ENCODE peak calls at places on chromosomes 6 and 20, in four cellular contexts. One of them, this sample, is unnamed.

GRCh38 chr6:1527098-1527497 is 82.6 kb upstream of the FOXC1 start:
- DNase-seq in heart left ventricle: peak; percentile 50
- DNase-seq in HCT116: no peak
- DNase-seq in effector memory CD4-positive, alpha-beta T cell: peak; percentile 9
- DNase-seq in this sample: peak; percentile 72

GRCh38 chr20:2713285-2713684 is 20.7 kb downstream of the EBF4 start:
- DNase-seq in HCT116: no peak
- DNase-seq in heart left ventricle: no peak
- DNase-seq in effector memory CD4-positive, alpha-beta T cell: no peak
- DNase-seq in this sample: no peak

GRCh38 chr20:50345712-50346371 is 155.2 kb downstream of the CEBPB start:
- DNase-seq in HCT116: no peak
- DNase-seq in heart left ventricle: no peak
- DNase-seq in effector memory CD4-positive, alpha-beta T cell: no peak
- DNase-seq in this sample: no peak

GRCh38 chr20:32474009-32474716 is 111.0 kb downstream of the NOL4L start:
- DNase-seq in effector memory CD4-positive, alpha-beta T cell: no peak
- DNase-seq in HCT116: no peak
- DNase-seq in heart left ventricle: peak; percentile 34
- DNase-seq in this sample: peak; percentile 35

GRCh38 chr6:39521826-39522377 is 199.4 kb upstream of the KCNK16 start:
- DNase-seq in effector memory CD4-positive, alpha-beta T cell: no peak
- DNase-seq in heart left ventricle: no peak
- DNase-seq in HCT116: no peak
- DNase-seq in this sample: no peak

GRCh38 chr6:137227872-137228302 is 8.7 kb upstream of the IFNGR1 start:
- DNase-seq in heart left ventricle: no peak
- DNase-seq in HCT116: no peak
- DNase-seq in effector memory CD4-positive, alpha-beta T cell: no peak
- DNase-seq in this sample: no peak

GRCh38 chr20:7775072-7775471 is 165.2 kb downstream of the HAO1 start:
- DNase-seq in effector memory CD4-positive, alpha-beta T cell: no peak
- DNase-seq in HCT116: no peak
- DNase-seq in heart left ventricle: no peak
- DNase-seq in this sample: no peak

GRCh38 chr6:31903957-31904356 is 2.1 kb upstream of the ZBTB12 start:
- DNase-seq in HCT116: no peak
- DNase-seq in heart left ventricle: no peak
- DNase-seq in effector memory CD4-positive, alpha-beta T cell: no peak
- DNase-seq in this sample: no peak

GRCh38 chr20:62604796-62605195 is 37.5 kb upstream of the SLCO4A1 start:
- DNase-seq in HCT116: no peak
- DNase-seq in heart left ventricle: no peak
- DNase-seq in effector memory CD4-positive, alpha-beta T cell: no peak
- DNase-seq in this sample: no peak

GRCh38 chr6:125927761-125928160 is 28.8 kb upstream of the HINT3 start:
- DNase-seq in heart left ventricle: no peak
- DNase-seq in effector memory CD4-positive, alpha-beta T cell: no peak
- DNase-seq in HCT116: no peak
- DNase-seq in this sample: no peak

GRCh38 chr20:50416930-50417329 is 93.3 kb upstream of the PTPN1 start:
- DNase-seq in effector memory CD4-positive, alpha-beta T cell: no peak
- DNase-seq in HCT116: no peak
- DNase-seq in heart left ventricle: no peak
- DNase-seq in this sample: no peak

GRCh38 chr6:107988570-107988969 is 30.6 kb upstream of the SEC63 start:
- DNase-seq in HCT116: no peak
- DNase-seq in heart left ventricle: no peak
- DNase-seq in effector memory CD4-positive, alpha-beta T cell: no peak
- DNase-seq in this sample: no peak

GRCh38 chr20:52565614-52566013 is 374.0 kb upstream of the ZFP64 start:
- DNase-seq in effector memory CD4-positive, alpha-beta T cell: no peak
- DNase-seq in heart left ventricle: no peak
- DNase-seq in HCT116: no peak
- DNase-seq in this sample: no peak

GRCh38 chr20:43571310-43571709 is 12.5 kb downstream of the SGK2 start:
- DNase-seq in effector memory CD4-positive, alpha-beta T cell: no peak
- DNase-seq in HCT116: no peak
- DNase-seq in heart left ventricle: no peak
- DNase-seq in this sample: no peak

GRCh38 chr20:41344938-41345728 is 4.5 kb downstream of the LPIN3 start:
- DNase-seq in effector memory CD4-positive, alpha-beta T cell: no peak
- DNase-seq in heart left ventricle: no peak
- DNase-seq in HCT116: no peak
- DNase-seq in this sample: no peak

GRCh38 chr6:147448212-147448611 is 60.3 kb upstream of the SAMD5 start:
- DNase-seq in effector memory CD4-positive, alpha-beta T cell: no peak
- DNase-seq in heart left ventricle: no peak
- DNase-seq in HCT116: no peak
- DNase-seq in this sample: no peak

GRCh38 chr20:35979528-35979927 is 11.1 kb downstream of the CNBD2 start:
- DNase-seq in HCT116: no peak
- DNase-seq in effector memory CD4-positive, alpha-beta T cell: no peak
- DNase-seq in heart left ventricle: no peak
- DNase-seq in this sample: no peak

GRCh38 chr6:136927313-136927712 is 5.2 kb downstream of the SLC35D3 start:
- DNase-seq in effector memory CD4-positive, alpha-beta T cell: no peak
- DNase-seq in HCT116: peak; percentile 7
- DNase-seq in heart left ventricle: no peak
- DNase-seq in this sample: no peak

GRCh38 chr20:24138951-24139350 is 150.4 kb upstream of the GGTLC1 start:
- DNase-seq in effector memory CD4-positive, alpha-beta T cell: no peak
- DNase-seq in heart left ventricle: no peak
- DNase-seq in HCT116: no peak
- DNase-seq in this sample: no peak

GRCh38 chr20:22581437-22582385 is 2.7 kb downstream of the FOXA2 start:
- DNase-seq in effector memory CD4-positive, alpha-beta T cell: no peak
- DNase-seq in HCT116: no peak
- DNase-seq in heart left ventricle: no peak
- DNase-seq in this sample: no peak

GRCh38 chr20:12976720-12977633 is 31.8 kb upstream of the SPTLC3 start:
- DNase-seq in effector memory CD4-positive, alpha-beta T cell: no peak
- DNase-seq in HCT116: no peak
- DNase-seq in heart left ventricle: no peak
- DNase-seq in this sample: no peak

GRCh38 chr20:21008951-21009350 is 97.2 kb downstream of the LINC00237 start:
- DNase-seq in effector memory CD4-positive, alpha-beta T cell: no peak
- DNase-seq in HCT116: no peak
- DNase-seq in heart left ventricle: no peak
- DNase-seq in this sample: no peak

GRCh38 chr20:35771367-35771688 is 487 bp upstream of the PHF20 start:
- DNase-seq in HCT116: no peak
- DNase-seq in heart left ventricle: no peak
- DNase-seq in effector memory CD4-positive, alpha-beta T cell: no peak
- DNase-seq in this sample: no peak

GRCh38 chr6:158332237-158332636 is 20.0 kb downstream of the TULP4 start:
- DNase-seq in HCT116: no peak
- DNase-seq in effector memory CD4-positive, alpha-beta T cell: no peak
- DNase-seq in heart left ventricle: no peak
- DNase-seq in this sample: no peak

GRCh38 chr6:111551521-111552231 is 54.0 kb downstream of the TRAF3IP2 start:
- DNase-seq in HCT116: no peak
- DNase-seq in effector memory CD4-positive, alpha-beta T cell: no peak
- DNase-seq in heart left ventricle: no peak
- DNase-seq in this sample: no peak

GRCh38 chr20:46995561-46996142 is 101.0 kb downstream of the EYA2 start:
- DNase-seq in heart left ventricle: no peak
- DNase-seq in effector memory CD4-positive, alpha-beta T cell: no peak
- DNase-seq in HCT116: no peak
- DNase-seq in this sample: no peak

GRCh38 chr6:44305200-44305725 is 7.9 kb downstream of the AARS2 start:
- DNase-seq in HCT116: no peak
- DNase-seq in effector memory CD4-positive, alpha-beta T cell: no peak
- DNase-seq in heart left ventricle: no peak
- DNase-seq in this sample: no peak

GRCh38 chr6:1271071-1271763 is 40.7 kb upstream of the FOXQ1 start:
- DNase-seq in HCT116: no peak
- DNase-seq in heart left ventricle: no peak
- DNase-seq in effector memory CD4-positive, alpha-beta T cell: no peak
- DNase-seq in this sample: no peak

GRCh38 chr6:12490904-12491571 is 200.9 kb downstream of the EDN1 start:
- DNase-seq in HCT116: no peak
- DNase-seq in heart left ventricle: no peak
- DNase-seq in effector memory CD4-positive, alpha-beta T cell: no peak
- DNase-seq in this sample: no peak

GRCh38 chr20:12086359-12086758 is 168.7 kb downstream of the BTBD3 start:
- DNase-seq in heart left ventricle: no peak
- DNase-seq in effector memory CD4-positive, alpha-beta T cell: no peak
- DNase-seq in HCT116: no peak
- DNase-seq in this sample: no peak

GRCh38 chr6:56555438-56555872 is 87.2 kb downstream of the DST start:
- DNase-seq in heart left ventricle: peak; percentile 51
- DNase-seq in effector memory CD4-positive, alpha-beta T cell: no peak
- DNase-seq in HCT116: no peak
- DNase-seq in this sample: no peak

GRCh38 chr20:31670371-31671228 is 32.9 kb downstream of the COX4I2 start:
- DNase-seq in HCT116: no peak
- DNase-seq in effector memory CD4-positive, alpha-beta T cell: no peak
- DNase-seq in heart left ventricle: peak; percentile 78
- DNase-seq in this sample: peak; percentile 66

GRCh38 chr20:41386502-41387427 is 20.1 kb upstream of the EMILIN3 start:
- DNase-seq in HCT116: no peak
- DNase-seq in effector memory CD4-positive, alpha-beta T cell: no peak
- DNase-seq in heart left ventricle: no peak
- DNase-seq in this sample: no peak

GRCh38 chr6:168157272-168158007 is 78.4 kb upstream of the FRMD1 start:
- DNase-seq in heart left ventricle: no peak
- DNase-seq in HCT116: no peak
- DNase-seq in effector memory CD4-positive, alpha-beta T cell: no peak
- DNase-seq in this sample: no peak
- H3K27ac ChIP-seq in heart left ventricle: no peak overlapping the region
- H3K27ac ChIP-seq in HCT116: no peak overlapping the region
- H3K27ac ChIP-seq in effector memory CD4-positive, alpha-beta T cell: no peak overlapping the region
- H3K27ac ChIP-seq in this sample: no peak overlapping the region

DNA sequence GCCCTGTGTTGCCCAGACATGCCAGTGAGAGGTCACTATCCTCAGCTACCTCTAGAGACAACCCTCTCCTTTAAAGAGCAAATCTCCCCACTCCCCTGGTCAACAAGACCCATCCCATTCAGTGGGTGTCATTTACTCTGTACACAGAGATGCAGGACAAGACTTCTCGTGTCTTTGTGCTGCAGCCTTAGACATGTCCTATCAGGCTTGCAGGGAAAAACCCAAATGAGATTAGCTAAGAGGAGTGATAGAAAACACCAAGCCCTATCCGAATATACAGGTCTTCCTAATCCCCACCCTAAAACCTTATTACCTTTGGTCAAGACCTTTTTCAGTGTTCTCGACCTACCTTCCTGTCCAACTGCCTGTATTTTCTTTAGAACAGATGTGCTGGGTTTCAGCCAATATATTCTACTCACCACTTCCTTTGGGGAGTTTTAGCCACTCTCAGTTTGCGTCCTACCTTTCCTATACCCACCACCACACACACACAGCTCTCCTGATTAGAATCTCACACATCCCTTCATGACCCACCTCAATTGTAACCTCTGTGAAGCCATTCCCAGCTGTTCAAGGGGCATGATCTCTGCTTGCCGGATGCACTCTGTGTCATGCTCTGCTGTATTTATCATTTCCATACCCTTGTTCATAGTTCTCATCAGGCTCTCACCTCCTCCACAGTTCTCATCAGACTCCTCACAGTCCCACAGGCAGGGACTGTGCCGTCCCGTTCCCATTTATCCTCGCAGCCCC is 39.7 kb downstream of the TRAM2 start:
- DNase-seq in heart left ventricle: no peak
- DNase-seq in HCT116: no peak
- DNase-seq in effector memory CD4-positive, alpha-beta T cell: no peak
- DNase-seq in this sample: no peak
- H3K27ac ChIP-seq in heart left ventricle: no peak overlapping the region
- H3K27ac ChIP-seq in HCT116: no peak overlapping the region
- H3K27ac ChIP-seq in effector memory CD4-positive, alpha-beta T cell: no peak overlapping the region
- H3K27ac ChIP-seq in this sample: no peak overlapping the region

GRCh38 chr6:3745566-3746118 is 5.9 kb downstream of the PXDC1 start:
- DNase-seq in heart left ventricle: no peak
- DNase-seq in HCT116: no peak
- DNase-seq in effector memory CD4-positive, alpha-beta T cell: no peak
- DNase-seq in this sample: no peak
- H3K27ac ChIP-seq in heart left ventricle: peak overlapping the region; percentile 38
- H3K27ac ChIP-seq in HCT116: no peak overlapping the region
- H3K27ac ChIP-seq in effector memory CD4-positive, alpha-beta T cell: no peak overlapping the region
- H3K27ac ChIP-seq in this sample: no peak overlapping the region

GRCh38 chr6:150766201-150766997 is 99.1 kb upstream of the MTHFD1L start:
- DNase-seq in HCT116: no peak
- DNase-seq in heart left ventricle: no peak
- DNase-seq in effector memory CD4-positive, alpha-beta T cell: no peak
- DNase-seq in this sample: no peak

GRCh38 chr6:150764638-150765456 is 100.7 kb upstream of the MTHFD1L start:
- DNase-seq in HCT116: no peak
- DNase-seq in effector memory CD4-positive, alpha-beta T cell: no peak
- DNase-seq in heart left ventricle: no peak
- DNase-seq in this sample: no peak

GRCh38 chr6:150767161-150767560 is 98.3 kb upstream of the MTHFD1L start:
- DNase-seq in effector memory CD4-positive, alpha-beta T cell: no peak
- DNase-seq in heart left ventricle: no peak
- DNase-seq in HCT116: no peak
- DNase-seq in this sample: no peak

GRCh38 chr6:150765457-150765764 is 100.1 kb upstream of the MTHFD1L start:
- DNase-seq in HCT116: no peak
- DNase-seq in heart left ventricle: no peak
- DNase-seq in effector memory CD4-positive, alpha-beta T cell: no peak
- DNase-seq in this sample: no peak

DNA sequence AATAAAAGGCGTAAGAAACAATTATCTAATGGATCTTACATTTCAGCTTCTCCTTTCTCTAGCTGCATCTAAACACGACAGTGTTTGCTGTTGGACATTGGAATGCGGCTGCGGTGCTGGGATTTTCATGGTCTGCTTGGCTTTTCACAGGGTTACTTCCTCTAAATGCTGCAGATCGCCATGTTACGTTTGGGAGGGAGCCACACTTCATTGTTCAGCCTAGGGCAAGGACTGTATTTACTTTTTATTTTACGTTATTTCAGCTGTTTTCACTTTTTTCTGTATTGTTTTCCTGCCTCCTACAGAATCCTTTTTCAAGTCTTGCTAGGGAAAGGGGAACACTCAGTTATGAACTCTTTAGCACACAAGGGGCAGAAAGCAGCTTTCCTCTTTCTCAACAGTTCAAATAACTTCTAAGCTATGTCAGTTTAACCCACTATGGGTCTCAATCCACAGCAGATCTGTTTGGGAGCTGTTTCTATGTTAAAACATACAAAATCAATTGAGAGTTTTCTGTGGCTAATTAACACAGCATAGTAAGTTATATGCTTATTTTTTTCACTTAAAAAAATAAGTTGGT is 97.8 kb upstream of the MTHFD1L start:
- DNase-seq in heart left ventricle: no peak
- DNase-seq in effector memory CD4-positive, alpha-beta T cell: no peak
- DNase-seq in HCT116: no peak
- DNase-seq in this sample: no peak
- H3K27ac ChIP-seq in heart left ventricle: peak overlapping the region; percentile 37
- H3K27ac ChIP-seq in effector memory CD4-positive, alpha-beta T cell: no peak overlapping the region
- H3K27ac ChIP-seq in HCT116: no peak overlapping the region
- H3K27ac ChIP-seq in this sample: peak overlapping the region; percentile 29

This sample was measured in caudate nucleus.